ENCODE peak calls at places on chromosomes 12 and 14, in six cellular contexts. N is K562, B is spleen, T is WERI-Rb-1, C is endothelial cell of umbilical vein, R is left ventricle myocardium inferior. V is an unnamed sample. For H3K36me3, the result is how much of the 10 kb centered on the place peaks cover.

GRCh38 chr12:106081606-106082005 is 57.1 kb downstream of the NUAK1 start:
- DNase-seq in N (no peak), B (no peak), T (no peak), C (no peak), R (no peak), V (no peak)

GRCh38 chr12:41936333-41936732 is 208.3 kb downstream of the GXYLT1 start:
- DNase-seq in N (no peak), B (no peak), T (no peak), C (no peak), R (no peak), V (no peak)

GRCh38 chr12:91633206-91633605 is 450.6 kb upstream of the DCN start:
- DNase-seq in N (no peak), B (no peak), T (no peak), C (no peak), R (no peak), V (no peak)

GRCh38 chr14:64556526-64556925 is 6.8 kb downstream of the PPP1R36 start:
- DNase-seq in N (no peak), B (no peak), T (no peak), C (no peak), R (no peak), V (no peak)

GRCh38 chr12:79725987-79726386 is 35.2 kb upstream of the PAWR start:
- DNase-seq in N (no peak), B (no peak), T (no peak), C (no peak), R (no peak), V (no peak)

GRCh38 chr14:105903971-105904370 is 377.6 kb downstream of the TMEM121 start:
- DNase-seq in N (no peak), B (no peak), T (no peak), C (no peak), R (no peak), V (no peak)

GRCh38 chr14:24381363-24382102 is 13.5 kb downstream of the NFATC4 start:
- DNase-seq in N (no peak), B (no peak), T (peak), C (no peak), R (no peak), V (no peak)

GRCh38 chr12:31245822-31246469 is 80.0 kb downstream of the SINHCAF start:
- DNase-seq in N (peak), B (no peak), T (no peak), C (no peak), R (no peak), V (no peak)

GRCh38 chr12:28802706-28803438 is 346.2 kb upstream of the FAR2 start:
- DNase-seq in N (no peak), B (no peak), T (no peak), C (no peak), R (peak), V (no peak)

GRCh38 chr12:57243521-57244305 is 7.3 kb downstream of the STAC3 start:
- DNase-seq in N (peak), B (peak), T (peak), C (peak), R (peak), V (peak)

GRCh38 chr14:42214981-42215491 is 608.4 kb downstream of the LRFN5 start:
- DNase-seq in N (no peak), B (no peak), T (no peak), C (peak), R (no peak), V (no peak)

GRCh38 chr12:75478395-75478794 is 2.2 kb upstream of the GLIPR1 start:
- DNase-seq in N (no peak), B (no peak), T (no peak), C (no peak), R (no peak), V (no peak)

GRCh38 chr12:106179086-106179485 is 40.3 kb upstream of the NUAK1 start:
- DNase-seq in N (no peak), B (no peak), T (peak), C (no peak), R (no peak), V (no peak)

GRCh38 chr12:68240079-68240478 is 13.3 kb downstream of the IL22 start:
- DNase-seq in N (no peak), B (no peak), T (no peak), C (peak), R (no peak), V (no peak)

GRCh38 chr14:61385002-61385685 is 63.8 kb downstream of the PRKCH start:
- DNase-seq in N (no peak), B (no peak), T (no peak), C (no peak), R (no peak), V (no peak)

GRCh38 chr12:54935235-54935951 is 49.2 kb downstream of the TESPA1 start:
- DNase-seq in N (peak), B (no peak), T (no peak), C (peak), R (no peak), V (no peak)

GRCh38 chr12:24596768-24597388 is 352.0 kb downstream of the BCAT1 start:
- DNase-seq in N (peak), B (no peak), T (no peak), C (peak), R (no peak), V (no peak)

GRCh38 chr12:52496590-52497071 is 3.6 kb upstream of the KRT6A start:
- DNase-seq in N (no peak), B (no peak), T (no peak), C (no peak), R (no peak), V (no peak)

GRCh38 chr12:56193025-56193578 is 3.8 kb upstream of the SMARCC2 start:
- DNase-seq in N (peak), B (no peak), T (peak), C (peak), R (no peak), V (no peak)

GRCh38 chr12:5453471-5453870 is 21.6 kb downstream of the NTF3 start:
- DNase-seq in N (no peak), B (peak), T (peak), C (no peak), R (no peak), V (no peak)

GRCh38 chr12:118237908-118238307 is 102.0 kb downstream of the PEBP1 start:
- DNase-seq in N (no peak), B (no peak), T (no peak), C (no peak), R (no peak), V (no peak)

GRCh38 chr12:118238888-118239287 is 103.0 kb downstream of the PEBP1 start:
- DNase-seq in N (no peak), B (no peak), T (no peak), C (no peak), R (no peak), V (no peak)

DNA sequence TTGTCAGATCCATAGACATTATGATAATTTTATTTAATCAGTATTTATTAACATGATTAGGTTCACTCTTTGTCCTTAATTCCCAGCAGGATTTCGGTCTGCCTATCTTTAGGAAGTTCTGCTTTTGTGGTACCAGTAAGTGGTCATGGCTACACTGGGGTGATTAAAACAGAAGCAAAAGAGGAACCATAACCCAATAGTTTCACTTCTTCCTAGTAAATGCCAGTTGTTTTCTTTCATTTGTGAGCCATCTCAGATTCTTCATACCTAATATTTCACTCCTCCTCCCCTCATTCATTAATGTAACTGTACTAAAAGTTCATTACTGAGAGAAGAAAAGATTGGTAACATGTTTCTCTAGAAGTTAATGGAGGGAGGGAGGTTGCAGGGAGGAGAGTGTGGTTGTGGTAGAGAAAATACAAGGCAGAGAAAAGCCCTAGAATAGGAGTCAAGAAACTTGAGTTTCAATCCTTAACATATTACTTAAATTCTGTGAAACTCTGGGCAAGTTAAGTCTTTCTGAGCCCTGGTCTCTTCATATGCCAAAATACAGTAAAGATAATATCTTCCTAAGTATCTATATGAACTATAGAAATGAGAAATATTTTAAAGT is 101.2 kb downstream of the PEBP1 start:
- DNase-seq in N (no peak), B (no peak), T (no peak), C (no peak), R (no peak), V (no peak)
- H3K4me3 ChIP-seq in N (no peak), B (no peak), T (no peak), C (no peak), R (no peak), V (no peak)

GRCh38 chr12:47748507-47748828 is 10.2 kb downstream of the RAPGEF3 start:
- DNase-seq in N (no peak), B (no peak), T (no peak), C (no peak), R (no peak), V (no peak)

GRCh38 chr12:47747596-47748506 is 10.8 kb downstream of the RAPGEF3 start:
- DNase-seq in N (no peak), B (no peak), T (no peak), C (no peak), R (no peak), V (no peak)

GRCh38 chr12:47746523-47746922 is 12.2 kb downstream of the RAPGEF3 start:
- DNase-seq in N (no peak), B (no peak), T (no peak), C (no peak), R (no peak), V (no peak)

GRCh38 chr12:47746073-47746472 is 12.6 kb downstream of the RAPGEF3 start:
- DNase-seq in N (no peak), B (no peak), T (no peak), C (no peak), R (no peak), V (no peak)

GRCh38 chr12:47747115-47747514 is 11.6 kb downstream of the RAPGEF3 start:
- DNase-seq in N (no peak), B (no peak), T (no peak), C (no peak), R (no peak), V (no peak)
- H3K36me3 ChIP-seq in N (under half), B (under half), T (under half), C (under half), R (under half), V (under half)

GRCh38 chr14:57364659-57365450 is 25.5 kb upstream of the NAA30 start:
- DNase-seq in N (no peak), B (no peak), T (no peak), C (no peak), R (no peak), V (no peak)

GRCh38 chr14:57362356-57362755 is 28.0 kb upstream of the NAA30 start:
- DNase-seq in N (no peak), B (no peak), T (no peak), C (peak), R (no peak), V (no peak)
- TF ChIP-seq CTCF in N (no peak), B (no peak), T (no peak), C (no peak), R (no peak), V (no peak)

GRCh38 chr14:37598973-37599526 is 3.6 kb downstream of the TTC6 start:
- DNase-seq in N (no peak), B (no peak), T (no peak), C (no peak), R (no peak), V (no peak)
- H3K4me3 ChIP-seq in N (no peak), B (no peak), T (peak), C (no peak), R (peak), V (peak)

GRCh38 chr12:110530511-110530910 is 28.4 kb downstream of the RAD9B start:
- DNase-seq in N (no peak), B (no peak), T (no peak), C (no peak), R (no peak), V (no peak)
- H3K36me3 ChIP-seq in N (under half), B (under half), T (under half), C (under half), R (under half), V (under half)

DNA sequence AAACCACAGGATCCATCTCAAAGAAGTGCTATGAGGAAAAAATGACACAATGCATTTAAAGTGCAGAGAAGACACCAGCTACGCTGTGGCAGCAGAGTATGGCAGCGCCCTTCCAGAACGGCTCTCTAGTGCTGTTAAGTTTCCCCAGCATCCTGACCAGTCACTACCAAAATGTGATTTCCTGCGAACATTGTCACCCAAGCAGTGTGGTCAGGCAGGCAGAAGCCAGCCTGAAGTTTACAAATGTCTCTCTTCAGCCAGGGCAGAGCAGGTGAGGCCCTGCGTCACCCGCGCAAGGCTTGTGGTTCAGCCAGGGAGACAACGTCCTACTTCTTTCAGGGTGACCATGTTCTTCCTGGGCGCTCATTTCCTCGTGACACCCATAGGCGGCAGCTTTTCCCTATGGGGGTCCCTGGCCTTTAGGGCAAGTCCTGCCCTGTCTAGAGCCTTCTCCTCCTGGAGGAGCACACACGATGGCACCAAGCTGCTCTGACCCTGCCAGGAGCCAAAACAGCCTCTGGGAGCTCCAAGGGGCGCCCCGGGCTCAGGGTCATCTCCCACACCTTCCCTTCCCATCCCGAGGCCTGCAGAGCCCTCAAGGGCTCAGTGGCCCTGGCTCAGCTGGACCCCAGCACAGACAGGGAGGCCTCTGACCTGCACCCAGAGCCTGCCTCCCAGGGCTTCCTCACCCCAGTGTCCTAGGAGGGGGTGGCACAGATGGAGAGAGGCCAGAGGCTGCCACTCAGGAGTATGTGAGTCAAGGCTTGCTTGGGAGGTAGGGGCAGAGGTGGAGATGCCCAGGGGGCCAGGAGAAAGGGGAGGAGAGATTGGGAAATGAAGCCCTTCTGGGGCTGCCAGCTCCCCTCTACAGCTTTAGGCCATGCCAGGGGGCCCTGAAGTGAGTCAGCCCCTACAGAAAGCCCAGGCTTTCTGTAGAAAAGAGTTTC is 41.9 kb downstream of the PSMA6 start:
- DNase-seq in N (no peak), B (no peak), T (no peak), C (no peak), R (no peak), V (no peak)
- TF ChIP-seq CTCF in N (peak), B (no peak), T (no peak), C (no peak), R (no peak), V (no peak)

GRCh38 chr14:56129092-56129491 is 10.9 kb downstream of the PELI2 start:
- DNase-seq in N (no peak), B (no peak), T (peak), C (no peak), R (no peak), V (no peak)

GRCh38 chr14:56126514-56126913 is 8.3 kb downstream of the PELI2 start:
- DNase-seq in N (no peak), B (no peak), T (no peak), C (no peak), R (no peak), V (no peak)

GRCh38 chr14:56129941-56130340 is 11.7 kb downstream of the PELI2 start:
- DNase-seq in N (no peak), B (no peak), T (no peak), C (peak), R (peak), V (no peak)

GRCh38 chr14:56125772-56126411 is 7.7 kb downstream of the PELI2 start:
- DNase-seq in N (no peak), B (no peak), T (peak), C (no peak), R (no peak), V (no peak)

GRCh38 chr14:56127156-56127555 is 8.9 kb downstream of the PELI2 start:
- DNase-seq in N (no peak), B (no peak), T (peak), C (no peak), R (no peak), V (no peak)
- H3K4me3 ChIP-seq in N (no peak), B (no peak), T (peak), C (no peak), R (no peak), V (no peak)

DNA sequence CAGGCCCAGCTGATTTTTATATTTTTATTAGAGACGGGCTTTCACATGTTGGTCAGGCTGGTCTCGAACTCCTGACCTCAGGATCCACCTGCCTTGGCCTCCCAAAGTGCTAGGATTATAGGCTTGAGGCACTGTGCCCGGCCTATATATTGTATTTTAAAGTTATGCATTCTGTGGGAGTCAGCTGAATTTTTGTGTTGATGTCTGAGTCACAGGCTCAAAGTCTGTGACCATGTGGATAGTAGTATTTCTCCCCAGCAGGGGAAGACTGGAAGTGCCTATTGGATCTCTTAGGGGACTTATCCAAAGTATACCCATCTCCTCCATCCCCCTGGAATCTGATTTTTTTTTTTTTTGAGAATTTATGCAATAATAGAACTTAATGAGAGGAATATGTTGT is 43.8 kb upstream of the ATF1 start:
- DNase-seq in N (no peak), B (no peak), T (no peak), C (no peak), R (no peak), V (no peak)
- H3K36me3 ChIP-seq in N (half or more), B (under half), T (under half), C (under half), R (half or more), V (half or more)

V was measured in upper lobe of right lung.